ENCODE peak calls at places on chromosome 6, in four cellular contexts. One of them, this sample, is unnamed.

GRCh38 chr6:26743157-26743821 is 83.7 kb upstream of the ZNF322 start:
- DNase-seq in stimulated activated CD8-positive, alpha-beta memory T cell treated with anti-CD3 and anti-CD28 coated beads, Interleukin-7, amount 100 ng/mL, for 1 hour: no peak
- DNase-seq in neural crest cell: no peak
- DNase-seq in endothelial cell: peak
- DNase-seq in this sample: peak

GRCh38 chr6:157556671-157557430 is 175.9 kb downstream of the ZDHHC14 start:
- DNase-seq in stimulated activated CD8-positive, alpha-beta memory T cell treated with anti-CD3 and anti-CD28 coated beads, Interleukin-7, amount 100 ng/mL, for 1 hour: no peak
- DNase-seq in endothelial cell: no peak
- DNase-seq in neural crest cell: no peak
- DNase-seq in this sample: no peak

GRCh38 chr6:113406051-113406695 is 451.0 kb upstream of the MARCKS start:
- DNase-seq in endothelial cell: no peak
- DNase-seq in stimulated activated CD8-positive, alpha-beta memory T cell treated with anti-CD3 and anti-CD28 coated beads, Interleukin-7, amount 100 ng/mL, for 1 hour: no peak
- DNase-seq in neural crest cell: no peak
- DNase-seq in this sample: no peak

GRCh38 chr6:96611342-96611964 is 48.5 kb downstream of the FHL5 start:
- DNase-seq in endothelial cell: no peak
- DNase-seq in stimulated activated CD8-positive, alpha-beta memory T cell treated with anti-CD3 and anti-CD28 coated beads, Interleukin-7, amount 100 ng/mL, for 1 hour: no peak
- DNase-seq in neural crest cell: no peak
- DNase-seq in this sample: no peak

GRCh38 chr6:35668708-35669440 is 19.8 kb downstream of the FKBP5 start:
- DNase-seq in neural crest cell: no peak
- DNase-seq in stimulated activated CD8-positive, alpha-beta memory T cell treated with anti-CD3 and anti-CD28 coated beads, Interleukin-7, amount 100 ng/mL, for 1 hour: no peak
- DNase-seq in endothelial cell: no peak
- DNase-seq in this sample: no peak

GRCh38 chr6:111781055-111781708 is 92.1 kb downstream of the FYN start:
- DNase-seq in neural crest cell: no peak
- DNase-seq in endothelial cell: no peak
- DNase-seq in stimulated activated CD8-positive, alpha-beta memory T cell treated with anti-CD3 and anti-CD28 coated beads, Interleukin-7, amount 100 ng/mL, for 1 hour: no peak
- DNase-seq in this sample: no peak

GRCh38 chr6:150293423-150294280 is 75.2 kb upstream of the IYD start:
- DNase-seq in neural crest cell: no peak
- DNase-seq in endothelial cell: no peak
- DNase-seq in stimulated activated CD8-positive, alpha-beta memory T cell treated with anti-CD3 and anti-CD28 coated beads, Interleukin-7, amount 100 ng/mL, for 1 hour: no peak
- DNase-seq in this sample: no peak

GRCh38 chr6:63516186-63516944 is 55.9 kb upstream of the LOC128125822 start:
- DNase-seq in neural crest cell: no peak
- DNase-seq in stimulated activated CD8-positive, alpha-beta memory T cell treated with anti-CD3 and anti-CD28 coated beads, Interleukin-7, amount 100 ng/mL, for 1 hour: no peak
- DNase-seq in endothelial cell: no peak
- DNase-seq in this sample: no peak

GRCh38 chr6:4394786-4395185 is 259.4 kb upstream of the ECI2 start:
- DNase-seq in endothelial cell: no peak
- DNase-seq in neural crest cell: no peak
- DNase-seq in stimulated activated CD8-positive, alpha-beta memory T cell treated with anti-CD3 and anti-CD28 coated beads, Interleukin-7, amount 100 ng/mL, for 1 hour: no peak
- DNase-seq in this sample: peak

GRCh38 chr6:126701799-126702198 is 361.9 kb downstream of the CENPW start:
- DNase-seq in endothelial cell: no peak
- DNase-seq in stimulated activated CD8-positive, alpha-beta memory T cell treated with anti-CD3 and anti-CD28 coated beads, Interleukin-7, amount 100 ng/mL, for 1 hour: no peak
- DNase-seq in neural crest cell: no peak
- DNase-seq in this sample: no peak

GRCh38 chr6:135506270-135506997 is 8.9 kb upstream of the AHI1 start:
- DNase-seq in neural crest cell: no peak
- DNase-seq in endothelial cell: no peak
- DNase-seq in stimulated activated CD8-positive, alpha-beta memory T cell treated with anti-CD3 and anti-CD28 coated beads, Interleukin-7, amount 100 ng/mL, for 1 hour: no peak
- DNase-seq in this sample: peak

GRCh38 chr6:33585403-33586107 is 5.5 kb upstream of the BAK1 start:
- DNase-seq in endothelial cell: peak
- DNase-seq in neural crest cell: peak
- DNase-seq in stimulated activated CD8-positive, alpha-beta memory T cell treated with anti-CD3 and anti-CD28 coated beads, Interleukin-7, amount 100 ng/mL, for 1 hour: peak
- DNase-seq in this sample: peak

GRCh38 chr6:158627940-158628211 is 16.7 kb downstream of the DYNLT1 start:
- DNase-seq in endothelial cell: no peak
- DNase-seq in neural crest cell: no peak
- DNase-seq in stimulated activated CD8-positive, alpha-beta memory T cell treated with anti-CD3 and anti-CD28 coated beads, Interleukin-7, amount 100 ng/mL, for 1 hour: no peak
- DNase-seq in this sample: no peak

GRCh38 chr6:71852951-71853350 is 33.4 kb upstream of the RIMS1 start:
- DNase-seq in stimulated activated CD8-positive, alpha-beta memory T cell treated with anti-CD3 and anti-CD28 coated beads, Interleukin-7, amount 100 ng/mL, for 1 hour: no peak
- DNase-seq in neural crest cell: no peak
- DNase-seq in endothelial cell: peak
- DNase-seq in this sample: no peak

GRCh38 chr6:148779142-148779562 is 32.3 kb downstream of the UST start:
- DNase-seq in neural crest cell: no peak
- DNase-seq in stimulated activated CD8-positive, alpha-beta memory T cell treated with anti-CD3 and anti-CD28 coated beads, Interleukin-7, amount 100 ng/mL, for 1 hour: no peak
- DNase-seq in endothelial cell: no peak
- DNase-seq in this sample: no peak

GRCh38 chr6:5746392-5747140 is 260.2 kb downstream of the NRN1 start:
- DNase-seq in neural crest cell: no peak
- DNase-seq in endothelial cell: peak
- DNase-seq in stimulated activated CD8-positive, alpha-beta memory T cell treated with anti-CD3 and anti-CD28 coated beads, Interleukin-7, amount 100 ng/mL, for 1 hour: no peak
- DNase-seq in this sample: peak

GRCh38 chr6:118644007-118644406 is 7.4 kb downstream of the CEP85L start:
- DNase-seq in neural crest cell: no peak
- DNase-seq in stimulated activated CD8-positive, alpha-beta memory T cell treated with anti-CD3 and anti-CD28 coated beads, Interleukin-7, amount 100 ng/mL, for 1 hour: no peak
- DNase-seq in endothelial cell: no peak
- DNase-seq in this sample: no peak

GRCh38 chr6:129646617-129647016 is 63.4 kb downstream of the ARHGAP18 start:
- DNase-seq in neural crest cell: no peak
- DNase-seq in stimulated activated CD8-positive, alpha-beta memory T cell treated with anti-CD3 and anti-CD28 coated beads, Interleukin-7, amount 100 ng/mL, for 1 hour: no peak
- DNase-seq in endothelial cell: no peak
- DNase-seq in this sample: no peak

GRCh38 chr6:161443868-161444267 is 170.0 kb upstream of the AGPAT4 start:
- DNase-seq in neural crest cell: no peak
- DNase-seq in endothelial cell: no peak
- DNase-seq in stimulated activated CD8-positive, alpha-beta memory T cell treated with anti-CD3 and anti-CD28 coated beads, Interleukin-7, amount 100 ng/mL, for 1 hour: no peak
- DNase-seq in this sample: peak

GRCh38 chr6:31497595-31498476 is at the start of gene MICB:
- DNase-seq in endothelial cell: peak
- DNase-seq in stimulated activated CD8-positive, alpha-beta memory T cell treated with anti-CD3 and anti-CD28 coated beads, Interleukin-7, amount 100 ng/mL, for 1 hour: peak
- DNase-seq in neural crest cell: no peak
- DNase-seq in this sample: peak

GRCh38 chr6:153013438-153013837 is 10.9 kb upstream of the MTRF1L start:
- DNase-seq in endothelial cell: no peak
- DNase-seq in stimulated activated CD8-positive, alpha-beta memory T cell treated with anti-CD3 and anti-CD28 coated beads, Interleukin-7, amount 100 ng/mL, for 1 hour: no peak
- DNase-seq in neural crest cell: no peak
- DNase-seq in this sample: no peak

GRCh38 chr6:134678436-134678889 is 271.4 kb downstream of the ALDH8A1 start:
- DNase-seq in endothelial cell: no peak
- DNase-seq in stimulated activated CD8-positive, alpha-beta memory T cell treated with anti-CD3 and anti-CD28 coated beads, Interleukin-7, amount 100 ng/mL, for 1 hour: no peak
- DNase-seq in neural crest cell: no peak
- DNase-seq in this sample: no peak

GRCh38 chr6:89984926-89985743 is 90.9 kb downstream of the GJA10 start:
- DNase-seq in stimulated activated CD8-positive, alpha-beta memory T cell treated with anti-CD3 and anti-CD28 coated beads, Interleukin-7, amount 100 ng/mL, for 1 hour: no peak
- DNase-seq in endothelial cell: no peak
- DNase-seq in neural crest cell: peak
- DNase-seq in this sample: no peak

GRCh38 chr6:70380259-70380658 is 33.0 kb upstream of the FAM135A start:
- DNase-seq in neural crest cell: no peak
- DNase-seq in stimulated activated CD8-positive, alpha-beta memory T cell treated with anti-CD3 and anti-CD28 coated beads, Interleukin-7, amount 100 ng/mL, for 1 hour: no peak
- DNase-seq in endothelial cell: no peak
- DNase-seq in this sample: no peak

GRCh38 chr6:128097019-128097418 is 196.2 kb upstream of the THEMIS start:
- DNase-seq in neural crest cell: no peak
- DNase-seq in endothelial cell: no peak
- DNase-seq in stimulated activated CD8-positive, alpha-beta memory T cell treated with anti-CD3 and anti-CD28 coated beads, Interleukin-7, amount 100 ng/mL, for 1 hour: no peak
- DNase-seq in this sample: no peak

GRCh38 chr6:128303870-128304269 is 216.5 kb downstream of the PTPRK start:
- DNase-seq in stimulated activated CD8-positive, alpha-beta memory T cell treated with anti-CD3 and anti-CD28 coated beads, Interleukin-7, amount 100 ng/mL, for 1 hour: no peak
- DNase-seq in endothelial cell: no peak
- DNase-seq in neural crest cell: no peak
- DNase-seq in this sample: no peak

GRCh38 chr6:156601821-156602301 is 175.3 kb upstream of the ARID1B start:
- DNase-seq in neural crest cell: no peak
- DNase-seq in endothelial cell: no peak
- DNase-seq in stimulated activated CD8-positive, alpha-beta memory T cell treated with anti-CD3 and anti-CD28 coated beads, Interleukin-7, amount 100 ng/mL, for 1 hour: no peak
- DNase-seq in this sample: no peak

GRCh38 chr6:142737368-142738060 is 207.5 kb downstream of the HIVEP2 start:
- DNase-seq in endothelial cell: no peak
- DNase-seq in neural crest cell: no peak
- DNase-seq in stimulated activated CD8-positive, alpha-beta memory T cell treated with anti-CD3 and anti-CD28 coated beads, Interleukin-7, amount 100 ng/mL, for 1 hour: no peak
- DNase-seq in this sample: no peak

GRCh38 chr6:14598017-14598864 is 480.7 kb downstream of the CD83 start:
- DNase-seq in stimulated activated CD8-positive, alpha-beta memory T cell treated with anti-CD3 and anti-CD28 coated beads, Interleukin-7, amount 100 ng/mL, for 1 hour: no peak
- DNase-seq in endothelial cell: no peak
- DNase-seq in neural crest cell: no peak
- DNase-seq in this sample: no peak

GRCh38 chr6:157512081-157512682 is 131.2 kb downstream of the ZDHHC14 start:
- DNase-seq in endothelial cell: no peak
- DNase-seq in neural crest cell: no peak
- DNase-seq in stimulated activated CD8-positive, alpha-beta memory T cell treated with anti-CD3 and anti-CD28 coated beads, Interleukin-7, amount 100 ng/mL, for 1 hour: no peak
- DNase-seq in this sample: no peak

GRCh38 chr6:149477544-149477943 is 7.3 kb downstream of the ZC3H12D start:
- DNase-seq in neural crest cell: no peak
- DNase-seq in endothelial cell: no peak
- DNase-seq in stimulated activated CD8-positive, alpha-beta memory T cell treated with anti-CD3 and anti-CD28 coated beads, Interleukin-7, amount 100 ng/mL, for 1 hour: no peak
- DNase-seq in this sample: no peak

GRCh38 chr6:106512048-106512957 is 117.0 kb downstream of the RTN4IP1 start:
- DNase-seq in neural crest cell: peak
- DNase-seq in stimulated activated CD8-positive, alpha-beta memory T cell treated with anti-CD3 and anti-CD28 coated beads, Interleukin-7, amount 100 ng/mL, for 1 hour: peak
- DNase-seq in endothelial cell: peak
- DNase-seq in this sample: no peak

GRCh38 chr6:2531426-2532208 is 219.1 kb downstream of the MYLK4 start:
- DNase-seq in endothelial cell: no peak
- DNase-seq in neural crest cell: no peak
- DNase-seq in stimulated activated CD8-positive, alpha-beta memory T cell treated with anti-CD3 and anti-CD28 coated beads, Interleukin-7, amount 100 ng/mL, for 1 hour: no peak
- DNase-seq in this sample: no peak

GRCh38 chr6:127761084-127761483 is 139.8 kb downstream of the THEMIS start:
- DNase-seq in stimulated activated CD8-positive, alpha-beta memory T cell treated with anti-CD3 and anti-CD28 coated beads, Interleukin-7, amount 100 ng/mL, for 1 hour: no peak
- DNase-seq in neural crest cell: no peak
- DNase-seq in endothelial cell: no peak
- DNase-seq in this sample: no peak

GRCh38 chr6:20237677-20238460 is 25.6 kb upstream of the MBOAT1 start:
- DNase-seq in endothelial cell: no peak
- DNase-seq in neural crest cell: no peak
- DNase-seq in stimulated activated CD8-positive, alpha-beta memory T cell treated with anti-CD3 and anti-CD28 coated beads, Interleukin-7, amount 100 ng/mL, for 1 hour: no peak
- DNase-seq in this sample: no peak

GRCh38 chr6:153804755-153805330 is 234.2 kb upstream of the OPRM1 start:
- DNase-seq in neural crest cell: no peak
- DNase-seq in endothelial cell: no peak
- DNase-seq in stimulated activated CD8-positive, alpha-beta memory T cell treated with anti-CD3 and anti-CD28 coated beads, Interleukin-7, amount 100 ng/mL, for 1 hour: no peak
- DNase-seq in this sample: no peak

GRCh38 chr6:30071081-30071818 is 4.3 kb downstream of the PPP1R11 start:
- DNase-seq in neural crest cell: no peak
- DNase-seq in endothelial cell: peak
- DNase-seq in stimulated activated CD8-positive, alpha-beta memory T cell treated with anti-CD3 and anti-CD28 coated beads, Interleukin-7, amount 100 ng/mL, for 1 hour: no peak
- DNase-seq in this sample: no peak

GRCh38 chr6:39092124-39092523 is 22.9 kb downstream of the SAYSD1 start:
- DNase-seq in stimulated activated CD8-positive, alpha-beta memory T cell treated with anti-CD3 and anti-CD28 coated beads, Interleukin-7, amount 100 ng/mL, for 1 hour: no peak
- DNase-seq in neural crest cell: no peak
- DNase-seq in endothelial cell: peak
- DNase-seq in this sample: peak

GRCh38 chr6:40353197-40353966 is 233.8 kb downstream of the LRFN2 start:
- DNase-seq in endothelial cell: no peak
- DNase-seq in neural crest cell: no peak
- DNase-seq in stimulated activated CD8-positive, alpha-beta memory T cell treated with anti-CD3 and anti-CD28 coated beads, Interleukin-7, amount 100 ng/mL, for 1 hour: no peak
- DNase-seq in this sample: peak

This sample was measured in HEK293T.